ENCODE peak calls at places on chromosomes 7 and 10, in ten cellular contexts. T, W, P, Q, N, X, M, H, L and S are unnamed samples.
A peak's percentile ranks its signal among the peaks of the same experiment; 100 is the strongest.

GRCh38 chr10:69769395-69769989 is 32.2 kb upstream of the COL13A1 start:
- DNase-seq in X (peak; percentile 62), Q (peak; percentile 73), P (peak; percentile 88), N (no peak), L (peak; percentile 84), M (no peak), W (no peak), T (no peak), H (peak; percentile 63), S (no peak)

GRCh38 chr10:44569193-44570091 is 184.5 kb upstream of the CXCL12 start:
- DNase-seq in M (no peak), H (no peak), P (peak; percentile 83), W (no peak), X (no peak), T (no peak), Q (no peak), N (no peak), L (peak; percentile 97), S (no peak)

GRCh38 chr7:155846936-155847335 is 34.7 kb upstream of the SHH start:
- DNase-seq in W (no peak), X (no peak), Q (no peak), T (no peak), M (peak; percentile 45), N (no peak), P (no peak), H (no peak), L (no peak), S (peak; percentile 51)

GRCh38 chr10:75234683-75235374 is 928 bp downstream of the COMTD1 start:
- DNase-seq in X (no peak), T (peak; percentile 68), L (no peak), W (peak; percentile 31), N (no peak), M (peak; percentile 66), Q (no peak), P (peak; percentile 83), H (no peak), S (no peak)

GRCh38 chr7:145978769-145979168 is 137.8 kb upstream of the CNTNAP2 start:
- DNase-seq in H (no peak), X (no peak), N (no peak), T (no peak), W (no peak), L (no peak), P (no peak), M (no peak), Q (no peak), S (no peak)

GRCh38 chr10:101053516-101053915 is 8.3 kb upstream of the KAZALD1 start:
- DNase-seq in H (no peak), T (no peak), L (peak; percentile 49), M (no peak), W (no peak), P (no peak), N (no peak), X (no peak), Q (no peak), S (no peak)

GRCh38 chr7:31692451-31692850 is 5.4 kb downstream of the PPP1R17 start:
- DNase-seq in W (no peak), N (no peak), P (no peak), L (no peak), X (no peak), Q (no peak), T (peak; percentile 14), H (no peak), M (no peak), S (no peak)

GRCh38 chr7:15929406-15929805 is 242.9 kb upstream of the MEOX2 start:
- DNase-seq in T (no peak), X (no peak), L (no peak), P (no peak), N (no peak), Q (no peak), M (no peak), H (no peak), W (no peak), S (no peak)

GRCh38 chr7:102285541-102286236 is 979 bp upstream of the SH2B2 start:
- DNase-seq in X (no peak), H (no peak), Q (no peak), W (no peak), P (no peak), M (no peak), L (no peak), N (no peak), T (no peak), S (no peak)

GRCh38 chr10:48523820-48524758 is 80.8 kb downstream of the ARHGAP22 start:
- DNase-seq in P (no peak), W (peak; percentile 50), L (no peak), N (no peak), T (peak; percentile 72), Q (no peak), X (no peak), H (peak; percentile 16), M (peak; percentile 40), S (peak; percentile 88)

GRCh38 chr7:78770422-78771410 is 682.8 kb downstream of the MAGI2 start:
- DNase-seq in Q (no peak), H (peak; percentile 8), N (peak; percentile 35), P (no peak), X (peak; percentile 26), T (no peak), M (no peak), W (no peak), L (peak; percentile 26), S (no peak)